ENCODE peak calls at places on chromosomes 6 and 20, in four cellular contexts. One of them, this sample, is unnamed. For H3K27me3, the result is how much of the 10 kb centered on the place peaks cover.

GRCh38 chr20:59062057-59062456 is 19.5 kb upstream of the PRELID3B start:
- DNase-seq in stomach: no peak
- DNase-seq in lung: no peak
- DNase-seq in heart right ventricle: no peak
- DNase-seq in this sample: no peak

GRCh38 chr20:51378171-51378928 is 164.2 kb downstream of the NFATC2 start:
- DNase-seq in lung: no peak
- DNase-seq in stomach: no peak
- DNase-seq in heart right ventricle: no peak
- DNase-seq in this sample: no peak

GRCh38 chr6:17045581-17046322 is 56.1 kb upstream of the STMND1 start:
- DNase-seq in stomach: no peak
- DNase-seq in lung: no peak
- DNase-seq in heart right ventricle: no peak
- DNase-seq in this sample: no peak

GRCh38 chr6:147106759-147107401 is 97.3 kb upstream of the STXBP5 start:
- DNase-seq in heart right ventricle: no peak
- DNase-seq in stomach: no peak
- DNase-seq in lung: no peak
- DNase-seq in this sample: no peak

GRCh38 chr20:59988141-59988540 is 29.9 kb downstream of the CDH26 start:
- DNase-seq in heart right ventricle: no peak
- DNase-seq in lung: peak
- DNase-seq in stomach: peak
- DNase-seq in this sample: no peak

GRCh38 chr6:157434349-157435016 is 53.5 kb downstream of the ZDHHC14 start:
- DNase-seq in stomach: no peak
- DNase-seq in lung: no peak
- DNase-seq in heart right ventricle: peak
- DNase-seq in this sample: no peak

GRCh38 chr6:167832497-167833395 is 6.0 kb downstream of the AFDN start:
- DNase-seq in lung: no peak
- DNase-seq in stomach: no peak
- DNase-seq in heart right ventricle: no peak
- DNase-seq in this sample: no peak

GRCh38 chr20:38892091-38892981 is 33.9 kb upstream of the FAM83D start:
- DNase-seq in lung: no peak
- DNase-seq in heart right ventricle: no peak
- DNase-seq in stomach: no peak
- DNase-seq in this sample: no peak

GRCh38 chr20:34580588-34580940 is 22.0 kb downstream of the MAP1LC3A start:
- DNase-seq in heart right ventricle: no peak
- DNase-seq in stomach: no peak
- DNase-seq in lung: no peak
- DNase-seq in this sample: no peak

GRCh38 chr6:79257381-79258205 is 23.1 kb upstream of the HMGN3 start:
- DNase-seq in lung: no peak
- DNase-seq in stomach: no peak
- DNase-seq in heart right ventricle: no peak
- DNase-seq in this sample: no peak

GRCh38 chr20:52231230-52231746 is 39.7 kb upstream of the ZFP64 start:
- DNase-seq in heart right ventricle: no peak
- DNase-seq in stomach: no peak
- DNase-seq in lung: no peak
- DNase-seq in this sample: no peak

GRCh38 chr6:56091159-56091869 is 156.1 kb downstream of the COL21A1 start:
- DNase-seq in heart right ventricle: peak
- DNase-seq in stomach: no peak
- DNase-seq in lung: no peak
- DNase-seq in this sample: no peak

GRCh38 chr20:54476336-54476928 is 1.0 kb downstream of the DOK5 start:
- DNase-seq in lung: no peak
- DNase-seq in heart right ventricle: peak
- DNase-seq in stomach: no peak
- DNase-seq in this sample: no peak

GRCh38 chr6:133568970-133569889 is 319.7 kb upstream of the TCF21 start:
- DNase-seq in stomach: no peak
- DNase-seq in heart right ventricle: peak
- DNase-seq in lung: no peak
- DNase-seq in this sample: no peak

GRCh38 chr6:17021539-17021889 is 80.3 kb upstream of the STMND1 start:
- DNase-seq in heart right ventricle: no peak
- DNase-seq in lung: no peak
- DNase-seq in stomach: no peak
- DNase-seq in this sample: no peak

GRCh38 chr6:94052754-94053153 is 633.4 kb upstream of the EPHA7 start:
- DNase-seq in stomach: no peak
- DNase-seq in lung: no peak
- DNase-seq in heart right ventricle: no peak
- DNase-seq in this sample: no peak

GRCh38 chr20:50356962-50357782 is 153.0 kb upstream of the PTPN1 start:
- DNase-seq in lung: no peak
- DNase-seq in stomach: no peak
- DNase-seq in heart right ventricle: no peak
- DNase-seq in this sample: no peak

GRCh38 chr20:41854765-41855164 is 236.6 kb upstream of the CHD6 start:
- DNase-seq in heart right ventricle: no peak
- DNase-seq in lung: peak
- DNase-seq in stomach: no peak
- DNase-seq in this sample: no peak

GRCh38 chr6:131789219-131789618 is 18.6 kb upstream of the ENPP1 start:
- DNase-seq in stomach: no peak
- DNase-seq in lung: no peak
- DNase-seq in heart right ventricle: no peak
- DNase-seq in this sample: no peak

GRCh38 chr6:131787955-131788712 is 19.7 kb upstream of the ENPP1 start:
- DNase-seq in heart right ventricle: no peak
- DNase-seq in lung: no peak
- DNase-seq in stomach: no peak
- DNase-seq in this sample: no peak

GRCh38 chr6:131787079-131787478 is 20.7 kb upstream of the ENPP1 start:
- DNase-seq in stomach: no peak
- DNase-seq in heart right ventricle: no peak
- DNase-seq in lung: no peak
- DNase-seq in this sample: no peak

GRCh38 chr6:131795366-131795765 is 12.5 kb upstream of the ENPP1 start:
- DNase-seq in heart right ventricle: no peak
- DNase-seq in lung: no peak
- DNase-seq in stomach: no peak
- DNase-seq in this sample: no peak

GRCh38 chr6:131792091-131792496 is 15.7 kb upstream of the ENPP1 start:
- DNase-seq in stomach: no peak
- DNase-seq in heart right ventricle: no peak
- DNase-seq in lung: no peak
- DNase-seq in this sample: no peak
- TF ChIP-seq CTCF in stomach: no peak
- TF ChIP-seq CTCF in heart right ventricle: no peak
- TF ChIP-seq CTCF in lung: no peak
- TF ChIP-seq CTCF in this sample: no peak

DNA sequence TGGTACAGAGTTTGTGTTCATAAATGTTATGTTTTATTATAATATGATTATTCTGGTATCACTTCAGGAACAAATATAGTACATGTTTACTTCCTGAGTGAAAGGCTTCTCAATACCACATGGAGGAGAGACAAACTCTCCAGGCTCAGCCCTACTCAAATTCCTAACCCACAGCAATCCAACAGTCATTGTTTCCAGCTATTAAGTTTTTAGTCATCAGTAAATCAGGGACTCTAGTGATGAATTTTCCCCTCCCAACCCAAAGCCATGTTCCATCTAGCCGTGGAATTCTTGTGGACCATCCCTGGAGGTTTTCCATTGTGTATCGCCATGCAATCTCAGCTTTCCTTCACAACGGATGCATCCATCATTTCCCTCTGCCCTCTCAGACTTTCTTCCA is 58.1 kb downstream of the ISM1 start:
- DNase-seq in heart right ventricle: no peak
- DNase-seq in stomach: no peak
- DNase-seq in lung: no peak
- DNase-seq in this sample: no peak
- H3K27ac ChIP-seq in heart right ventricle: no peak
- H3K27ac ChIP-seq in stomach: no peak
- H3K27ac ChIP-seq in lung: no peak
- H3K27ac ChIP-seq in this sample: no peak

GRCh38 chr6:38438097-38438496 is 201.6 kb downstream of the BTBD9 start:
- DNase-seq in stomach: no peak
- DNase-seq in heart right ventricle: no peak
- DNase-seq in lung: no peak
- DNase-seq in this sample: no peak

GRCh38 chr6:38436726-38437465 is 202.8 kb downstream of the BTBD9 start:
- DNase-seq in heart right ventricle: no peak
- DNase-seq in stomach: no peak
- DNase-seq in lung: no peak
- DNase-seq in this sample: no peak

GRCh38 chr6:38434051-38434450 is 205.7 kb downstream of the BTBD9 start:
- DNase-seq in stomach: no peak
- DNase-seq in lung: no peak
- DNase-seq in heart right ventricle: no peak
- DNase-seq in this sample: no peak

GRCh38 chr6:38432479-38432878 is 207.2 kb downstream of the BTBD9 start:
- DNase-seq in stomach: no peak
- DNase-seq in lung: no peak
- DNase-seq in heart right ventricle: no peak
- DNase-seq in this sample: no peak

GRCh38 chr6:38435330-38435729 is 204.4 kb downstream of the BTBD9 start:
- DNase-seq in lung: no peak
- DNase-seq in stomach: no peak
- DNase-seq in heart right ventricle: no peak
- DNase-seq in this sample: no peak
- H3K27me3 ChIP-seq in lung: under half
- H3K27me3 ChIP-seq in stomach: under half
- H3K27me3 ChIP-seq in heart right ventricle: under half
- H3K27me3 ChIP-seq in this sample: under half

GRCh38 chr20:57087102-57087501 is 179.3 kb downstream of the BMP7 start:
- DNase-seq in stomach: no peak
- DNase-seq in lung: no peak
- DNase-seq in heart right ventricle: no peak
- DNase-seq in this sample: no peak
- TF ChIP-seq CTCF in stomach: no peak
- TF ChIP-seq CTCF in lung: no peak
- TF ChIP-seq CTCF in heart right ventricle: no peak
- TF ChIP-seq CTCF in this sample: no peak

DNA sequence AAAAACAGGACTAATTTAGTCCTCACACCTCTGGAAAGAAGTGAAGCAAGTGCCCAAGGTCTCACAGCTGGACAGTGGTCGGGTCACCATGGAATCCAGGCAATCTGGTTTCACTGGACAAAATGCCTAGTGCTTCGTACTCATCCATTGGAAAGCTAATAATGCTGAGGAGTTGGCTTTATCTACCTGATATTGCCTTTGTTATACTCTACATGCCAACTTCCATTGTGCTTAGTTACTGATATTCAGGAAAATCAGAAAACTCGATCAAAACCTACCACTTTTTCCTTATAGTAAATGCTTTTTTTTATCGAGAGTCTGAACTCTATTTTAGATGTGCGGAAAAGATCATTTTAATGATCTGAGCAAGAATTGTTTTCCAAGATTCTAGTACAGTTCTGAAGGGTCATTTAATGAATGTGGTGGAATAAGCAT is 966 bp downstream of the CFAP206 start:
- DNase-seq in lung: no peak
- DNase-seq in heart right ventricle: no peak
- DNase-seq in stomach: no peak
- DNase-seq in this sample: no peak
- H3K27ac ChIP-seq in lung: peak
- H3K27ac ChIP-seq in heart right ventricle: no peak
- H3K27ac ChIP-seq in stomach: peak
- H3K27ac ChIP-seq in this sample: no peak

GRCh38 chr20:24451992-24452391 is 17.4 kb upstream of the SYNDIG1 start:
- DNase-seq in lung: no peak
- DNase-seq in stomach: no peak
- DNase-seq in heart right ventricle: no peak
- DNase-seq in this sample: no peak
- H3K27me3 ChIP-seq in lung: under half
- H3K27me3 ChIP-seq in stomach: under half
- H3K27me3 ChIP-seq in heart right ventricle: under half
- H3K27me3 ChIP-seq in this sample: under half

DNA sequence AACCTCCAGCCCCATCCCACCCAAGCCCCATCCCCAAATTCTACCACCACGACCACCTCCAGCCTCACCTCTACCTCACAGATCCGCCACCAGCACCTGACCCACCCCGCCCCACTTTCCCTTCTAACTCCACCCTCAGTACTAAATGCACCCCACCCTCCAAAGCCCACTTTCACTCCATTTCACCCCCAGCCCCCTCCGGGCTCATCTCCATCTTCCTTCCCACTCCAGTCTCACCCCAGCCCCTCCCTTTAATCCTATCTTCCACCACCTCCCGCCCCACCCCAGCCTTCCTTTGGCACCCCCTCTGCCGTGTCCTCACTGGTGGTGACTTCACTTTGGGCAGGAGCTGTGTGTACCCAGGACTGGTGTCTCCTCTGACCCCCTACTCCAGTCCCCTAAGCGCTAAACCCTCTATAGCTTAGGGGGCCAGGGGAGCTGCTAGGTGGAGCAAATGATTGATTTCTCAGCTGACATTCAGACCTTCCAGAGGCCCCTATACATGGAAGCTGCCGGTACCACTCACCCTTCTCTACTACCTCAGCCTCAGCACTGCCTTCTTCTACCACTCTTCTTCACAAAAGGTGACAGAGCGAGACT is 2.8 kb upstream of the NSFL1C start:
- DNase-seq in lung: no peak
- DNase-seq in heart right ventricle: no peak
- DNase-seq in stomach: no peak
- DNase-seq in this sample: no peak
- TF ChIP-seq CTCF in lung: no peak
- TF ChIP-seq CTCF in heart right ventricle: no peak
- TF ChIP-seq CTCF in stomach: no peak
- TF ChIP-seq CTCF in this sample: no peak

DNA sequence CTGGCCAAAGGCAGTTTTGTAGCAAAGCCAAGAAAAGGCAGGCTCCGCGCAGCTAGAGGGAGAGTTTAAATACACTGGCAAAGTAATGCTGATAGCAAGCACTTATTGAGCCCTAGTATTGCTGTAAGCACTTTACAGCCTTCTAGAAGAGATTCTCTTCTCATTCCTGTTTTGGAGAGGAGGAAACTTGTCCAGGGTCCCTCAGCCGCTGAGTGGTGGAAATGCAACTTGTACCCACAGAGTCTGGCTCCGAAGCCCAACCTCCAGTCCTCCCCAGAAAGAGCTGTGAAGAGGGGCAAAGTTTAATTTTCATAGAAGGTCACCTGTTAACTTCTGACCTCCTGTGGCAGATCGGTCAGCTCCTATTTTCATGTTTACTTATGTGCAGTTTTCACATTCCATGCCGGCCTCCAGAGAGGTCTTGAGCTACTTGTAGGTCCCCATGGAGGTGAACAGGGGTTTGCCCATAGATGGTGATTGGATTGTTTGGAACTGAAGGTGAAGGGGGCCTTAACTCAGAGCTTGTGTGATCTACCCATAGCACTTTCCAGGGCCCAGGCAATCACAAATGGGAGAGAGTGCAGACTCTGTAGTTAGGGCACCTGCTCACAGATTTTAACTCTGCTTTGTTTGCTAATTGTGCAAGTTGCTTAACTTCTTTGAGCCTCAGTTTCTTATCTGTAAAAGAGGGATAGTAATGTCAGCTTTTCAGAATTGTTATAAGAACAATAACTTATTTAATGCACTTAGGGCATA is 70.7 kb downstream of the LYRM2 start:
- DNase-seq in lung: peak
- DNase-seq in heart right ventricle: no peak
- DNase-seq in stomach: no peak
- DNase-seq in this sample: no peak
- H3K27ac ChIP-seq in lung: no peak
- H3K27ac ChIP-seq in heart right ventricle: no peak
- H3K27ac ChIP-seq in stomach: no peak
- H3K27ac ChIP-seq in this sample: no peak